ENCODE peak calls at places on chromosomes 12 and 14, in six cellular contexts. One of them, this sample, is unnamed.

GRCh38 chr12:128820723-128821432 is 2.9 kb downstream of the SLC15A4 start:
- DNase-seq in AG04449: no peak
- DNase-seq in HepG2: no peak
- DNase-seq in heart right ventricle: peak
- DNase-seq in heart left ventricle: peak
- DNase-seq in dorsolateral prefrontal cortex: no peak
- DNase-seq in this sample: no peak

GRCh38 chr12:47821346-47821706 is 1.6 kb upstream of the HDAC7 start:
- DNase-seq in AG04449: no peak
- DNase-seq in HepG2: no peak
- DNase-seq in heart right ventricle: no peak
- DNase-seq in heart left ventricle: no peak
- DNase-seq in dorsolateral prefrontal cortex: no peak
- DNase-seq in this sample: no peak

GRCh38 chr14:39025810-39026627 is 77.0 kb downstream of the SEC23A start:
- DNase-seq in AG04449: no peak
- DNase-seq in HepG2: peak
- DNase-seq in heart right ventricle: no peak
- DNase-seq in heart left ventricle: no peak
- DNase-seq in dorsolateral prefrontal cortex: no peak
- DNase-seq in this sample: no peak

GRCh38 chr12:16076553-16076952 is 165.4 kb downstream of the DERA start:
- DNase-seq in AG04449: no peak
- DNase-seq in HepG2: peak
- DNase-seq in heart right ventricle: no peak
- DNase-seq in heart left ventricle: no peak
- DNase-seq in dorsolateral prefrontal cortex: no peak
- DNase-seq in this sample: no peak

GRCh38 chr12:130856088-130856487 is 15.8 kb upstream of the RAN start:
- DNase-seq in AG04449: no peak
- DNase-seq in HepG2: no peak
- DNase-seq in heart right ventricle: no peak
- DNase-seq in heart left ventricle: no peak
- DNase-seq in dorsolateral prefrontal cortex: no peak
- DNase-seq in this sample: no peak

GRCh38 chr14:85296466-85297210 is 233.3 kb upstream of the FLRT2 start:
- DNase-seq in AG04449: no peak
- DNase-seq in HepG2: no peak
- DNase-seq in heart right ventricle: no peak
- DNase-seq in heart left ventricle: no peak
- DNase-seq in dorsolateral prefrontal cortex: no peak
- DNase-seq in this sample: no peak

GRCh38 chr12:109728921-109729836 is 15.6 kb downstream of the FAM222A start:
- DNase-seq in AG04449: no peak
- DNase-seq in HepG2: no peak
- DNase-seq in heart right ventricle: no peak
- DNase-seq in heart left ventricle: peak
- DNase-seq in dorsolateral prefrontal cortex: no peak
- DNase-seq in this sample: no peak

GRCh38 chr12:13198240-13198639 is 1.7 kb downstream of the EMP1 start:
- DNase-seq in AG04449: no peak
- DNase-seq in HepG2: no peak
- DNase-seq in heart right ventricle: no peak
- DNase-seq in heart left ventricle: no peak
- DNase-seq in dorsolateral prefrontal cortex: no peak
- DNase-seq in this sample: no peak

GRCh38 chr12:101759396-101760047 is 20.3 kb upstream of the SYCP3 start:
- DNase-seq in AG04449: no peak
- DNase-seq in HepG2: peak
- DNase-seq in heart right ventricle: no peak
- DNase-seq in heart left ventricle: no peak
- DNase-seq in dorsolateral prefrontal cortex: no peak
- DNase-seq in this sample: no peak

GRCh38 chr14:74401504-74402241 is 24.3 kb downstream of the SYNDIG1L start:
- DNase-seq in AG04449: no peak
- DNase-seq in HepG2: no peak
- DNase-seq in heart right ventricle: peak
- DNase-seq in heart left ventricle: peak
- DNase-seq in dorsolateral prefrontal cortex: no peak
- DNase-seq in this sample: no peak

GRCh38 chr14:76237349-76237990 is 85.7 kb downstream of the GPATCH2L start:
- DNase-seq in AG04449: no peak
- DNase-seq in HepG2: no peak
- DNase-seq in heart right ventricle: no peak
- DNase-seq in heart left ventricle: no peak
- DNase-seq in dorsolateral prefrontal cortex: no peak
- DNase-seq in this sample: no peak

GRCh38 chr12:108454539-108455139 is 60.4 kb upstream of the FICD start:
- DNase-seq in AG04449: no peak
- DNase-seq in HepG2: no peak
- DNase-seq in heart right ventricle: no peak
- DNase-seq in heart left ventricle: no peak
- DNase-seq in dorsolateral prefrontal cortex: no peak
- DNase-seq in this sample: no peak

GRCh38 chr12:26821212-26821701 is 11.7 kb downstream of the ITPR2 start:
- DNase-seq in AG04449: no peak
- DNase-seq in HepG2: no peak
- DNase-seq in heart right ventricle: no peak
- DNase-seq in heart left ventricle: no peak
- DNase-seq in dorsolateral prefrontal cortex: no peak
- DNase-seq in this sample: no peak

GRCh38 chr14:69574954-69575295 is 254 bp upstream of the CCDC177 start:
- DNase-seq in AG04449: no peak
- DNase-seq in HepG2: no peak
- DNase-seq in heart right ventricle: no peak
- DNase-seq in heart left ventricle: no peak
- DNase-seq in dorsolateral prefrontal cortex: no peak
- DNase-seq in this sample: no peak

GRCh38 chr12:19643635-19644034 is 204.3 kb downstream of the AEBP2 start:
- DNase-seq in AG04449: no peak
- DNase-seq in HepG2: peak
- DNase-seq in heart right ventricle: no peak
- DNase-seq in heart left ventricle: no peak
- DNase-seq in dorsolateral prefrontal cortex: no peak
- DNase-seq in this sample: no peak

GRCh38 chr14:22163051-22163450 is 426.0 kb downstream of the DAD1 start:
- DNase-seq in AG04449: no peak
- DNase-seq in HepG2: peak
- DNase-seq in heart right ventricle: no peak
- DNase-seq in heart left ventricle: no peak
- DNase-seq in dorsolateral prefrontal cortex: no peak
- DNase-seq in this sample: no peak

GRCh38 chr12:91127751-91128150 is 16.5 kb upstream of the LUM start:
- DNase-seq in AG04449: no peak
- DNase-seq in HepG2: peak
- DNase-seq in heart right ventricle: no peak
- DNase-seq in heart left ventricle: no peak
- DNase-seq in dorsolateral prefrontal cortex: no peak
- DNase-seq in this sample: no peak

GRCh38 chr12:53443955-53444354 is 2.4 kb downstream of the PRR13 start:
- DNase-seq in AG04449: no peak
- DNase-seq in HepG2: peak
- DNase-seq in heart right ventricle: no peak
- DNase-seq in heart left ventricle: no peak
- DNase-seq in dorsolateral prefrontal cortex: no peak
- DNase-seq in this sample: no peak

DNA sequence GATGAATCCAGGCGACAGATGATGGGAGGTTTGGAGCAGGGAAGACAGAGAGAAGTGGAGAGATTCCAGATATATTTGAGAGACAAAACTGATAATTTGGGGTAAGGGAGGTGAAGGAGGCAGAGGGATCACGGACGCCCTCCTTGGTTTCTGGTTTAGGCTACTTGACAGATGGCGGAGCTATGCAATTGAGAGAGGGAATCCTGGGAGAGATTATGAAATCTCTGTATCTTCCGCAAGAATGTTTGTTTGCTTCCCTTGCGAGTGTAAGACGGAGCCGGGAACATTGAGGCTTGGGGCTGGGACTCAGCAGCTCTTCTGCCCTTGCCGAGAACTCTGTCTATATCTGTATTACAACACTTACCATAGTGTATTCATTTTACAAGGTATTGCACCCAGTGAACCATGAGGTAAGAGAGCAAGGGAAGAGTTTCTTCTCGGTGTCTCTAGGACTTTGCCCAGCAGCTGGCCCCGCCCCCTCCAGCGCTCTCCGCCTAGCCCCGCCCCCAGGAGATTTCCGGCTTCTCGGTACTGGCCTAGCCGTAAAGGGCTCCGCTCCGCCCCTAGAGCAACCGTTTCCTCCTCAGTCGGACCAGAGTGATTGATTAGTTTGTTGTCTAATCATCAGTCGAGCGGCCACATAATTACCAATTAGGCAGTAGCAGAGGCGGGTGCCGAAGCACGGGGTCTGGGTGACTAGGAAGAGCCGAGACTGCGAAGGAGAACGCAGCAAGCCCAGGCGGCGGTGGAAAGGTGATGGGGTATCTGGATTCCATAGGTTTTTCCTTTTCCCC is at the start of gene PRR13:
- DNase-seq in AG04449: peak
- DNase-seq in HepG2: peak
- DNase-seq in heart right ventricle: peak
- DNase-seq in heart left ventricle: peak
- DNase-seq in dorsolateral prefrontal cortex: peak
- DNase-seq in this sample: peak
- TF ChIP-seq CTCF in AG04449: no peak
- TF ChIP-seq CTCF in HepG2: no peak
- TF ChIP-seq CTCF in heart right ventricle: peak
- TF ChIP-seq CTCF in heart left ventricle: no peak
- TF ChIP-seq CTCF in dorsolateral prefrontal cortex: no peak
- TF ChIP-seq CTCF in this sample: no peak

DNA sequence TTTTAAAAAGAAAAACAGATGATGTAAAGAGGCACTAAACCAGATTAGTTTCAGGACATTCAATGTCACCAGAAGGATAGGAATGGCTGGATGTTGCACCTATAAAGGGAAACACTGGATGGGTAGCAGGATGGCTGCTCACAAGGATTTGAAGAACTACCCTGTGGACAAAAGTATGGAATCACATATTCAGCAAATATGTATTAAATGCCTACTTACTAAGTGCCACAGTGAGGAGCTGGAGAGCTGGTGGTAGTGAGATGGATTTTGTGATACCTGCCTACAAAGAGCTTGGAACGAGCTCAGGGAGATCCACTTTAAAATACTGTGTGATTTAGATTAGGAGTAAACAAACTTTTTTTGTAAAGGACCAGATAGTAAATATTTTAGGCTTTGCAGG is 316.2 kb downstream of the PAWR start:
- DNase-seq in AG04449: no peak
- DNase-seq in HepG2: no peak
- DNase-seq in heart right ventricle: no peak
- DNase-seq in heart left ventricle: no peak
- DNase-seq in dorsolateral prefrontal cortex: no peak
- DNase-seq in this sample: no peak
- TF ChIP-seq CTCF in AG04449: no peak
- TF ChIP-seq CTCF in HepG2: no peak
- TF ChIP-seq CTCF in heart right ventricle: no peak
- TF ChIP-seq CTCF in heart left ventricle: no peak
- TF ChIP-seq CTCF in dorsolateral prefrontal cortex: no peak
- TF ChIP-seq CTCF in this sample: no peak

GRCh38 chr12:43113153-43113552 is 438.9 kb downstream of the ADAMTS20 start:
- DNase-seq in AG04449: no peak
- DNase-seq in HepG2: no peak
- DNase-seq in heart right ventricle: no peak
- DNase-seq in heart left ventricle: no peak
- DNase-seq in dorsolateral prefrontal cortex: no peak
- DNase-seq in this sample: no peak
- TF ChIP-seq CTCF in AG04449: no peak
- TF ChIP-seq CTCF in HepG2: no peak
- TF ChIP-seq CTCF in heart right ventricle: no peak
- TF ChIP-seq CTCF in heart left ventricle: no peak
- TF ChIP-seq CTCF in dorsolateral prefrontal cortex: no peak
- TF ChIP-seq CTCF in this sample: peak

DNA sequence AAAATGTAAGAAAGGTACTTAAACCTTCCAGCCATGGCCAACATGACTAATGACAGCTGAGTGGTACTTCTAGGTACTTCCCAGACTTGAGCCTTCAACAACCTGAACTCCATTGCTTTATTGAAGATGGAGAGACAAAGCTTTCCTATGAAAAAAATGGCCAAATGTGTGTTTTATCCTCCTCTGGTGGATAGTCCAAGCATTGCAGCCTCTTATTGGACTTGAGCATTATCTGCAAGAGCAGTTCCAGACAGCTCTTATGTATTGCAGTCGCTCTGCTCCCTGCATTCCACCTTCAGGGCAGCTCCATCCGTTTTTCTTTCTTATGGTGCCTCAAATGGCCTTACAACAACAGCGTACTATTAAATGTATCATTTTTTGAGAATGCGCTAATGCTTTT is 588.2 kb downstream of the NRXN3 start:
- DNase-seq in AG04449: no peak
- DNase-seq in HepG2: peak
- DNase-seq in heart right ventricle: no peak
- DNase-seq in heart left ventricle: no peak
- DNase-seq in dorsolateral prefrontal cortex: no peak
- DNase-seq in this sample: no peak
- TF ChIP-seq CTCF in AG04449: peak
- TF ChIP-seq CTCF in HepG2: peak
- TF ChIP-seq CTCF in heart right ventricle: peak
- TF ChIP-seq CTCF in heart left ventricle: no peak
- TF ChIP-seq CTCF in dorsolateral prefrontal cortex: peak
- TF ChIP-seq CTCF in this sample: peak

DNA sequence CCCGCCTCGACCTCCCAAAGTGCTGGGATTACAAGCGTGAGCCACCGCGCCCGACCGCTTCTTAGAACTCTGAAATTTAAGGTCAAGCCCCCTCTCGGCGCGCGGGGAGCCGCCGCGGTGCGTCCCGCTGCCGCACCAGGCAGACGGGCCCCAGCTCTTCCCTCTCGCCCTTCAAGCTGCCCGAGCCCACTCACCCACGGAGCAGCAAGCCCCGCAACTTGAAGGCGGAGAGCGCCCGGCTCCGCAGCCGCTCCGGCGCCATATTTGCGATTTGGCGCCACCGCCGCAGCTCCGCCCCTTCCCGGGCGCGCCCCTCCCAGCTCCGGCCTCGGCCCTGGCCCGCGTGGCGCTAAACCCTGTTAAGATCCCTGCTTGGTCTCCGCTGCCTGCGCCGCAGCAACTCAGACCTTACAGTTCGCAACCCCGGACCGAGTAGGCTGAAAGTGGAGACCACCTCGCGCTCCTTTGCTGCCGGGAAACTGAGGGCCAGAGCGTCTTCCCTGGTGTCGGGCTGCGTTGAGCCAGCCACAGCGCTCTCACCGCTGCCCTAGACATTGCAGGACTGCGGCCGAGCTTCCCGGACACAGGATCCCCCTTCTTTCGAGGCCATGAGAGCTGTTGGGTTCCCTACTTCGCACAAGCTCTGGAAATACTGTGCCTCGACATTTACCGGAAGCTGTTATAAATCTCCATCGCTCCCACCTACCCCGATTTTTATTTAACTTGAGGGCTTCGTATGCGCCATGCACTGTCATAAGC is at the start of gene POLE2:
- DNase-seq in AG04449: no peak
- DNase-seq in HepG2: peak
- DNase-seq in heart right ventricle: peak
- DNase-seq in heart left ventricle: peak
- DNase-seq in dorsolateral prefrontal cortex: peak
- DNase-seq in this sample: peak
- TF ChIP-seq CTCF in AG04449: no peak
- TF ChIP-seq CTCF in HepG2: peak
- TF ChIP-seq CTCF in heart right ventricle: peak
- TF ChIP-seq CTCF in heart left ventricle: peak
- TF ChIP-seq CTCF in dorsolateral prefrontal cortex: peak
- TF ChIP-seq CTCF in this sample: no peak

GRCh38 chr14:61754627-61755381 is 7.4 kb upstream of the SNAPC1 start:
- DNase-seq in AG04449: no peak
- DNase-seq in HepG2: no peak
- DNase-seq in heart right ventricle: no peak
- DNase-seq in heart left ventricle: no peak
- DNase-seq in dorsolateral prefrontal cortex: no peak
- DNase-seq in this sample: no peak
- TF ChIP-seq CTCF in AG04449: no peak
- TF ChIP-seq CTCF in HepG2: no peak
- TF ChIP-seq CTCF in heart right ventricle: no peak
- TF ChIP-seq CTCF in heart left ventricle: no peak
- TF ChIP-seq CTCF in dorsolateral prefrontal cortex: no peak
- TF ChIP-seq CTCF in this sample: no peak

This sample was measured in progenitor cell of endocrine pancreas.